ENCODE peak calls at places on chromosomes 6 and 20, in nine cellular contexts. U is neuronal stem cell; Q is heart left ventricle; S is CD4-positive, CD25-positive, alpha-beta regulatory T cell; P is spleen; G is SJSA1; W is fibroblast of lung; E is ovary; H is coronary artery. N is an unnamed sample.
A peak's percentile ranks its signal among the peaks of the same experiment; 100 is the strongest.

GRCh38 chr6:23320588-23320987 is 751.2 kb downstream of the HDGFL1 start:
- DNase-seq in G (no peak), U (no peak), P (no peak), Q (no peak), W (no peak), H (no peak), E (no peak), S (no peak), N (no peak)

GRCh38 chr6:6225885-6226284 is 94.6 kb downstream of the F13A1 start:
- DNase-seq in P (no peak), U (no peak), Q (no peak), H (no peak), G (no peak), W (no peak), E (no peak), S (no peak), N (no peak)

GRCh38 chr6:133187114-133187513 is 54.0 kb upstream of the EYA4 start:
- DNase-seq in Q (no peak), P (no peak), U (no peak), S (no peak), E (no peak), H (no peak), G (no peak), W (no peak), N (no peak)

GRCh38 chr6:113596907-113597583 is 260.1 kb upstream of the MARCKS start:
- DNase-seq in E (no peak), W (peak; percentile 62), S (no peak), P (no peak), U (no peak), G (no peak), H (no peak), Q (no peak), N (no peak)

GRCh38 chr6:47195251-47195650 is 114.5 kb downstream of the TNFRSF21 start:
- DNase-seq in Q (peak; percentile 63), U (no peak), P (no peak), H (no peak), W (no peak), S (no peak), E (no peak), G (no peak), N (no peak)

GRCh38 chr6:117206951-117207687 is 58.2 kb upstream of the VGLL2 start:
- DNase-seq in U (peak; percentile 31), G (peak; percentile 77), E (no peak), P (no peak), W (no peak), S (no peak), H (no peak), Q (peak; percentile 20), N (no peak)

GRCh38 chr6:164303092-164304007 is 888.8 kb downstream of the QKI start:
- DNase-seq in S (no peak), U (no peak), Q (peak; percentile 61), E (peak; percentile 20), P (no peak), W (peak; percentile 41), H (no peak), G (no peak), N (no peak)

GRCh38 chr20:49161428-49162152 is 26.5 kb downstream of the STAU1 start:
- DNase-seq in U (no peak), W (no peak), P (no peak), G (no peak), E (no peak), S (no peak), Q (no peak), H (no peak), N (no peak)

GRCh38 chr20:62860924-62861691 is 514 bp downstream of the TCFL5 start:
- DNase-seq in H (no peak), Q (no peak), E (no peak), P (peak; percentile 91), U (peak; percentile 17), G (peak; percentile 33), W (peak; percentile 25), S (peak; percentile 50), N (no peak)

GRCh38 chr20:33524261-33524660 is 34.4 kb downstream of the CBFA2T2 start:
- DNase-seq in U (no peak), H (no peak), G (no peak), P (no peak), S (no peak), W (peak; percentile 61), Q (no peak), E (no peak), N (no peak)

GRCh38 chr6:158219229-158219628 is 51.1 kb downstream of the GTF2H5 start:
- DNase-seq in G (no peak), W (peak; percentile 75), H (no peak), U (no peak), Q (no peak), S (no peak), P (no peak), E (no peak), N (no peak)

GRCh38 chr6:84871925-84872324 is 107.5 kb upstream of the TBX18 start:
- DNase-seq in S (no peak), W (no peak), P (no peak), E (no peak), Q (no peak), G (no peak), H (no peak), U (no peak), N (no peak)

GRCh38 chr20:45445805-45446562 is 23.6 kb upstream of the WFDC2 start:
- DNase-seq in P (no peak), H (no peak), E (no peak), Q (no peak), W (no peak), U (no peak), G (no peak), S (no peak), N (no peak)

GRCh38 chr6:143685653-143686052 is 7.9 kb downstream of the PHACTR2 start:
- DNase-seq in E (no peak), W (no peak), Q (no peak), P (no peak), U (no peak), H (no peak), G (no peak), S (no peak), N (no peak)

GRCh38 chr20:11170025-11170424 is 496.2 kb upstream of the JAG1 start:
- DNase-seq in E (no peak), P (no peak), G (no peak), U (no peak), S (no peak), H (no peak), Q (no peak), W (no peak), N (no peak)

GRCh38 chr6:36997811-36998722 is 7.4 kb upstream of the FGD2 start:
- DNase-seq in G (no peak), W (no peak), Q (peak; percentile 51), H (no peak), E (no peak), U (no peak), S (no peak), P (no peak), N (peak; percentile 57)

GRCh38 chr6:93036835-93037234 is 382.5 kb downstream of the EPHA7 start:
- DNase-seq in G (no peak), P (no peak), U (no peak), Q (no peak), H (no peak), E (no peak), S (no peak), W (peak; percentile 14), N (no peak)

DNA sequence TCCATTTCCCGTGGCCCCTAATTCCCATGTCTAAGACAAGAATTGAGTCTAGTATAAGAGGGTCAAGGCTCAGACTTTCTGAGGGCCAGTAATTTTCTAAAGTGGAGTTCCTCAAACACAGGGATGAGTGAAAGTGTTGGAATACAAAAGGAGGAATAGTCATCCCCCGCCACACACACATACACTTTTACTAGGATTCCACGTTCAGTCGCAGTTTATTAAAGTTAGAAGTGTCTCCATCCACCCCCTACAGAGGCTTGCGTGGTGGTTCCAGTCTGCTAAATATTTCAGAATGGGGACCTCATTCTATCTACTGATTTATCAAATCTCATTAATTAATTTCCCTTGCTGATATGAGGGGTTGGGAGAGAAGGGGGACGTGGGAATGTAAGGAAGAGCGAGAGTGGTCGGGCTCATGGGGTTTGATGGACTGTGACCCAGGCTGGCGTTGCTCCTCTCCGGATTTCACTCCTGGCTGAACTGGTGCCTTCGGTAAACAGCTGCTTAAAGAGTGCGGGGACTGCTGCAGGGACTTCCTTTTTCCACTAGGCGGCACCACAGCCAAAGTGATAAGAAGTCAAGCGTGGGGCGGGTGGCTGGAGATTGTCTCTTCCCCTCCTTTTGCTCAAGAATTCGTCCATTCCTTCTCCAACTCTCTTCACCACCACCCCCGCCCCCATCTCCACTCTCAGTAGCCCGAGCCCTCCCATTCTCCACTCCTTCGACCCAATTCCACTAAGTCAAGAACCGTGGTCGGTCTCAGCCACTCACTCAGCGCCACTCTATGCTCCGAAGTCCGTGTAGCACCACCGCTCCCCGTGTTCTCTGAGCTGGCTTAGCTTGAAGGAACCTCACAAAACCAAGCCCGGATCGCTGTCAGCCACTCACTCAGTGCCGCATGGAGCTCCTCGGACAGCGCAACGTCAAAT is 9.9 kb downstream of the TRIM31 start:
- DNase-seq in W (peak; percentile 71), Q (peak; percentile 85), S (peak; percentile 84), E (peak; percentile 83), H (peak; percentile 86), U (peak; percentile 87), G (peak; percentile 78), P (peak; percentile 91), N (peak; percentile 73)
- H3K27ac ChIP-seq in W (no peak overlapping the region), Q (peak overlapping the region; percentile 21), S (peak overlapping the region; percentile 53), E (peak overlapping the region; percentile 53), H (no peak overlapping the region), U (no peak overlapping the region), G (no peak overlapping the region), P (no peak overlapping the region), N (no peak overlapping the region)

GRCh38 chr6:116059713-116060571 is 749 bp downstream of the FRK start:
- DNase-seq in Q (no peak), H (no peak), P (no peak), S (no peak), G (peak; percentile 14), U (no peak), W (peak; percentile 11), E (no peak), N (no peak)
- H3K27ac ChIP-seq in Q (peak overlapping the region; percentile 53), H (peak overlapping the region; percentile 50), P (no peak overlapping the region), S (no peak overlapping the region), G (no peak overlapping the region), U (no peak overlapping the region), W (no peak overlapping the region), E (peak overlapping the region; percentile 58), N (no peak overlapping the region)

DNA sequence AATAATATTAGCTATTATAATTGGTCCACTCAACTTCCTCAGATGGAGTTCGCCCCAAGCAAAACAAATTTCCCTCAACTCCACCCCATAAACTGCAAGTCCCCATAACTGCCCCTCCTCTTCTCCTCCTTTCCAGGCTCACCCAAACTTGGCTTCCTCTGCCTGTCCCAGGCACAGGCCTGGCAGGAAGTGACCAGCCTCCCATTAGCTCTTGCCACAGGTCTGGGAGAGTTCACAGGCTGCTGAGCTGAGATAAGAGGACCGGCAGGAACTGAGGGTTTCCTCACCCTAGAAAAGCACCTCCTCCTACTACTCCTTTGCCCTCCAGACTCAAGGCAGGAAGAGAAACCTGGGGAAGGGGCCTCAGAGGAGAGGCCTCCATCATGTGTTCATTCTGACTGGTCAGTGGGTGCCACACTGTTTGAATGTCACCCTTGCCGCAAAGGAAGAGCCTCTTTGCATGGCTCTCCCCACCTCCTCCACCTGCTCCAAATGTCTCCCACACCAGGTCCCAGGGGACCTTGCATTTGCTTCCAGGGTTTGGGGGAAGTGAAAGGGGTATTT is 24.5 kb upstream of the SMIM29 start:
- DNase-seq in H (no peak), W (peak; percentile 27), E (peak; percentile 24), Q (peak; percentile 75), G (no peak), S (no peak), U (no peak), P (peak; percentile 85), N (no peak)
- H3K27ac ChIP-seq in H (no peak overlapping the region), W (no peak overlapping the region), E (no peak overlapping the region), Q (peak overlapping the region; percentile 69), G (no peak overlapping the region), S (no peak overlapping the region), U (no peak overlapping the region), P (no peak overlapping the region), N (no peak overlapping the region)

GRCh38 chr6:42118162-42119001 is 24.0 kb downstream of the C6orf132 start:
- DNase-seq in P (no peak), E (no peak), G (no peak), W (peak; percentile 36), Q (no peak), U (no peak), S (no peak), H (no peak), N (peak; percentile 59)
- H3K27ac ChIP-seq in P (no peak overlapping the region), E (no peak overlapping the region), G (no peak overlapping the region), W (no peak overlapping the region), Q (peak overlapping the region; percentile 60), U (no peak overlapping the region), S (no peak overlapping the region), H (no peak overlapping the region), N (no peak overlapping the region)

N was measured in substantia nigra.